ENCODE peak calls at places on chromosomes 16 and 17, in four cellular contexts. One of them, this sample, is unnamed.

GRCh38 chr16:86283944-86284343 is 226.4 kb upstream of the FOXF1 start:
- DNase-seq in GM12878: no peak
- DNase-seq in K562: no peak
- DNase-seq in HepG2: no peak
- DNase-seq in this sample: no peak

GRCh38 chr16:82192665-82193064 is 22.6 kb upstream of the MPHOSPH6 start:
- DNase-seq in GM12878: no peak
- DNase-seq in K562: no peak
- DNase-seq in HepG2: no peak
- DNase-seq in this sample: no peak

GRCh38 chr16:12504312-12504711 is 299.4 kb downstream of the CPPED1 start:
- DNase-seq in GM12878: no peak
- DNase-seq in K562: no peak
- DNase-seq in HepG2: no peak
- DNase-seq in this sample: no peak

GRCh38 chr17:13864551-13864950 is 204.8 kb upstream of the COX10 start:
- DNase-seq in GM12878: no peak
- DNase-seq in K562: no peak
- DNase-seq in HepG2: no peak
- DNase-seq in this sample: no peak

GRCh38 chr16:3149630-3150345 is 15.0 kb downstream of the ZNF213 start:
- DNase-seq in GM12878: no peak
- DNase-seq in K562: peak
- DNase-seq in HepG2: no peak
- DNase-seq in this sample: peak

GRCh38 chr16:74623214-74623842 is 16.4 kb upstream of the GLG1 start:
- DNase-seq in GM12878: no peak
- DNase-seq in K562: peak
- DNase-seq in HepG2: peak
- DNase-seq in this sample: no peak

GRCh38 chr17:44170499-44171201 is at the start of gene ASB16:
- DNase-seq in GM12878: no peak
- DNase-seq in K562: no peak
- DNase-seq in HepG2: no peak
- DNase-seq in this sample: peak

GRCh38 chr16:68146583-68146982 is 61.4 kb downstream of the NFATC3 start:
- DNase-seq in GM12878: no peak
- DNase-seq in K562: peak
- DNase-seq in HepG2: peak
- DNase-seq in this sample: no peak

GRCh38 chr17:30235386-30236296 is at the start of gene SLC6A4:
- DNase-seq in GM12878: no peak
- DNase-seq in K562: no peak
- DNase-seq in HepG2: no peak
- DNase-seq in this sample: peak

GRCh38 chr16:87917503-87917902 is 18.8 kb downstream of the CA5A start:
- DNase-seq in GM12878: no peak
- DNase-seq in K562: no peak
- DNase-seq in HepG2: no peak
- DNase-seq in this sample: no peak

GRCh38 chr16:57559075-57559790 is 16.8 kb downstream of the ADGRG5 start:
- DNase-seq in GM12878: no peak
- DNase-seq in K562: no peak
- DNase-seq in HepG2: no peak
- DNase-seq in this sample: no peak

GRCh38 chr17:50550661-50551432 is 3.9 kb downstream of the SPATA20 start:
- DNase-seq in GM12878: no peak
- DNase-seq in K562: peak
- DNase-seq in HepG2: peak
- DNase-seq in this sample: peak

GRCh38 chr16:49587511-49587910 is 213.9 kb downstream of the C16orf78 start:
- DNase-seq in GM12878: no peak
- DNase-seq in K562: no peak
- DNase-seq in HepG2: no peak
- DNase-seq in this sample: peak
- TF ChIP-seq ATF2 in GM12878: no peak
- TF ChIP-seq ATF2 in K562: no peak
- TF ChIP-seq ATF2 in HepG2: no peak
- TF ChIP-seq ATF2 in this sample: no peak

DNA sequence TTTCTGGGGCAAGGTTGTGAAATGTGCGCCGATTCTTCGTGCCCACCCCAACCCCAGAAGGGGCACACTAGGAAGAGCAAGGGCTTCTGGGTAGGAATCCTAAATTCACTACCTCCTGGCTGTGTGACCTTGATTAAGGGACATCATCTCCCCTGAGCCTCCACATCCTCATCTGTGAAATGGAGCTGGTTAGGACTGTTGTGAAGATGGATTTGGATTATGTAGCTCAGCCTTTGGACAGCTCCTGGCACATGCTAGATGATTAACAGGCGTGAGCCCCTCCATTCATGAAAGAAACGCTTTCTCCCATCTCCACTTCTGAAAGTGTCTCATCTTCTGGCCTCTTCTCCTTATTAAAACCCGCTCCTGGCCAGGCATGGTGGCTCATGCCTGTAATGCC is 65.3 kb upstream of the TMEM97 start:
- DNase-seq in GM12878: no peak
- DNase-seq in K562: no peak
- DNase-seq in HepG2: no peak
- DNase-seq in this sample: no peak
- TF ChIP-seq NR2C2 in GM12878: no peak
- TF ChIP-seq NR2C2 in K562: no peak
- TF ChIP-seq NR2C2 in HepG2: no peak
- TF ChIP-seq NR2C2 in this sample: no peak

GRCh38 chr17:72110231-72110952 is 10.4 kb upstream of the SOX9 start:
- DNase-seq in GM12878: no peak
- DNase-seq in K562: no peak
- DNase-seq in HepG2: no peak
- DNase-seq in this sample: no peak
- TF ChIP-seq ATF2 in GM12878: no peak
- TF ChIP-seq ATF2 in K562: no peak
- TF ChIP-seq ATF2 in HepG2: no peak
- TF ChIP-seq ATF2 in this sample: no peak

GRCh38 chr17:77684803-77685580 is 273.5 kb upstream of the TNRC6C start:
- DNase-seq in GM12878: no peak
- DNase-seq in K562: no peak
- DNase-seq in HepG2: no peak
- DNase-seq in this sample: no peak

GRCh38 chr17:77679589-77679988 is 278.9 kb upstream of the TNRC6C start:
- DNase-seq in GM12878: no peak
- DNase-seq in K562: no peak
- DNase-seq in HepG2: no peak
- DNase-seq in this sample: no peak

GRCh38 chr17:77685881-77686486 is 272.5 kb upstream of the TNRC6C start:
- DNase-seq in GM12878: no peak
- DNase-seq in K562: no peak
- DNase-seq in HepG2: no peak
- DNase-seq in this sample: no peak

GRCh38 chr17:77677637-77678036 is 280.9 kb upstream of the TNRC6C start:
- DNase-seq in GM12878: no peak
- DNase-seq in K562: no peak
- DNase-seq in HepG2: no peak
- DNase-seq in this sample: no peak

DNA sequence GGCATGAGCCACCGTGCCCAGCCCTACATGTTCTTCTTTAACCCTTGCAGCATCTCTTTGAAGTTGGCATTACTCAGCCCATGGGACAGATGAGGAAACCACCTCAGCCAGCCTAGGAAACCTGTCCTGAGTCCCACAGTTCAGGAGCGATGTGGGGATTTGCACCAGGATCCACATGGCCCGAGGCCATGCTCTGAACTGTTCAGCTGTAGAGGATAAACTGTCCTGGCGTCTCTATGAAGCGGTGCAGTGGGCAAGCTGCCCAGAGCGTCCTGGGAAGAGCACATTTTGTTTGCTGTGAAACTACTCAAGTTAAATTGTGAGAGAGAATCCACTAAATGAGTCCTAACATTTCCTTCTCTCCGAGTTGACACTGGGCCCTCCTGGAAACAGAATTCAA is 276.7 kb upstream of the TNRC6C start:
- DNase-seq in GM12878: no peak
- DNase-seq in K562: no peak
- DNase-seq in HepG2: no peak
- DNase-seq in this sample: no peak
- TF ChIP-seq NR2C2 in GM12878: no peak
- TF ChIP-seq NR2C2 in K562: no peak
- TF ChIP-seq NR2C2 in HepG2: no peak
- TF ChIP-seq NR2C2 in this sample: no peak

DNA sequence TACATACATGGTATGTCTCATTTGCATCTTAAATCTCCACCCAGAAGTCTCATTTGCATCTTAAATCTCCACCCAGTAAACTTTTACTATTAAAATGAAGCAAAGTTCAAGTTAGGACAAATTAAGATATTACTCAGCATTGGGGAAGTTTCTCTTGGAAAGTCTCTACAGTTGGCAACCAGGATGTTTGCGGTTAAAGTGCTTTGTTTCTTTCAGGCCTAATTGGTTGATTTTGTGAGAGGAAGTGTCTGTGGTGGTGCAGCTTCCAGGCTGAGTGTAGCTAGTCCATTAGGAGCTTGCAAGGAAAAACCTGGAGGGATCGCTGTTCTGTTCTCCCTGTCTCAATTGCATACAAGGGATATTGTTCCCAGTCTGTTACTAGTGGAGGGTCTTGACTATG is 1373.4 kb upstream of the GOT2 start:
- DNase-seq in GM12878: no peak
- DNase-seq in K562: no peak
- DNase-seq in HepG2: no peak
- DNase-seq in this sample: no peak
- TF ChIP-seq ATF2 in GM12878: no peak
- TF ChIP-seq ATF2 in K562: no peak
- TF ChIP-seq ATF2 in HepG2: no peak
- TF ChIP-seq ATF2 in this sample: no peak

DNA sequence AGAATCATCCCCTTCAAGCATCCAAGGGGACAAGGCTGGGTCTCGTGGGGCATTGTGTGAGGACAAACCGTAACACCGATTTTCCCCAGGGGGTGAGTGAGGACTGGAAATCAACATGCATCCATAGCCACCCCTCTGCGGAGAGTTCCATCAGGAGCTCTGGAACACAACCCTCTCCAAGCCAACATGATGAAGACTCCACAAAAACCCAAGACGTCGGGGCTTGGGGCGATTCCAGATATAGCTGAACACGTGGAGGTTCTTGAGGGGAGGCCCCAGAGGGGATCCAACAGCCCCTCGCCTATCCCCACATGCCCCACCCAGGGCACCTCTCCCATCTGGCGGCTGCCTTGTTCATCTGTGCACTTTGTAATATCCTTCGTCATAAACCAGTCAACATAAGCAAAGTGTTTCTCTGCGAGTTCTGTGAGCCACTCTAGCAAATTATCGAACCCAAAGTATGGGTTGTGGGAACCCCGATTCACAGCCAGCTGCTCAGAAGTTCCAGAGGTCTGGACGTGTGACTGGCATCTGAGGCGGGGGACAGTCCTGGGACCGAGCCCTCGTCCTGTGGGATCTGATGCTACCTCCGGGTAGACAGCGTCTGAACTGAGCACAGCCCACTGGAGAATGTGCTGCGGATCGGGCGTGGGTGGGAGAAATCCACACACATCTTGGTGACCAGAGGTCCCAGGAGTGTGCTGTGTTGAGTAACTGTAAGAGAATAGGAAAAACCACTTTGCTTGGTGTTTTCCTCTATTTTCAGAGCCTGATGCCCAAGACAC is 55.5 kb downstream of the RPH3AL start:
- DNase-seq in GM12878: no peak
- DNase-seq in K562: no peak
- DNase-seq in HepG2: no peak
- DNase-seq in this sample: no peak
- TF ChIP-seq NR2C2 in GM12878: no peak
- TF ChIP-seq NR2C2 in K562: no peak
- TF ChIP-seq NR2C2 in HepG2: no peak
- TF ChIP-seq NR2C2 in this sample: no peak

GRCh38 chr17:81865733-81866439 is 5.3 kb downstream of the ARHGDIA start:
- DNase-seq in GM12878: no peak
- DNase-seq in K562: no peak
- DNase-seq in HepG2: peak
- DNase-seq in this sample: no peak
- TF ChIP-seq ATF2 in GM12878: peak
- TF ChIP-seq ATF2 in K562: no peak
- TF ChIP-seq ATF2 in HepG2: no peak
- TF ChIP-seq ATF2 in this sample: no peak

GRCh38 chr16:4263504-4264436 is 9.1 kb downstream of the TFAP4 start:
- DNase-seq in GM12878: no peak
- DNase-seq in K562: peak
- DNase-seq in HepG2: peak
- DNase-seq in this sample: peak

GRCh38 chr16:4260360-4260759 is 12.5 kb downstream of the TFAP4 start:
- DNase-seq in GM12878: no peak
- DNase-seq in K562: no peak
- DNase-seq in HepG2: no peak
- DNase-seq in this sample: no peak

GRCh38 chr16:4264546-4264945 is 8.3 kb downstream of the TFAP4 start:
- DNase-seq in GM12878: no peak
- DNase-seq in K562: no peak
- DNase-seq in HepG2: no peak
- DNase-seq in this sample: no peak

GRCh38 chr16:4262303-4262835 is 10.5 kb downstream of the TFAP4 start:
- DNase-seq in GM12878: no peak
- DNase-seq in K562: no peak
- DNase-seq in HepG2: no peak
- DNase-seq in this sample: no peak

DNA sequence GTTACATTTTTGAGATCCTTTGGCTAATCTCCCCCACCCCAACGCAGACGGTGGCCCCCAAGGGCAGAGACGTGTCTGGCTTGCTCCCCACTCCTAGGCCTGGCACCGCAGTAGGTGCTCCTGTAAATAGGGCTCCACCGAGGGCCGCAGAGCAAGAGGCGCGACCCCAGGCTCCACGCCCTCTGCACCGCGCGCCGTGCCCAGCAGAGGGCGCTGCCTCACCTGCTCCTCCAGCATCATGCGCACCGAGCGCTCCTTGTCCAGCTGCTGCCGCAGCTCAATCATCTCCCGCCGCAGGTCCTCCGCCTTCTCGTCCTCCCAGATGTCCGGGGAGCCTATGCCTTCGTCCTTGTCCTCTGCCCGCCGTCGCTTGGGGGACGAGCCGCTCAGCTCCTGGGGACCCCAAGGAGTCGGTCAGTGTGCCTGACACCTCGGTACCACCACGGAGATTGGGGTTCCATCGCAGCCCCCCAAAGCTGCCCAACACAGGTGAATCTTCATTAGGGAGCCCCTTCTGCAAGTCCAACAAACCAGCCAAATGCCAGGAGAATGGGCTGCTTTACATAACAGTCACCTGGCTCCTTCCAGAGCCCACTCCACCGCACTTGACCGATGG is 11.2 kb downstream of the TFAP4 start:
- DNase-seq in GM12878: no peak
- DNase-seq in K562: peak
- DNase-seq in HepG2: peak
- DNase-seq in this sample: peak
- TF ChIP-seq NR2C2 in GM12878: no peak
- TF ChIP-seq NR2C2 in K562: no peak
- TF ChIP-seq NR2C2 in HepG2: no peak
- TF ChIP-seq NR2C2 in this sample: no peak

GRCh38 chr17:82105882-82106696 is 8.1 kb upstream of the FASN start:
- DNase-seq in GM12878: peak
- DNase-seq in K562: peak
- DNase-seq in HepG2: peak
- DNase-seq in this sample: peak
- TF ChIP-seq ATF2 in GM12878: no peak
- TF ChIP-seq ATF2 in K562: no peak
- TF ChIP-seq ATF2 in HepG2: peak
- TF ChIP-seq ATF2 in this sample: no peak